ENCODE peak calls at places on chromosomes 6 and 20, in five cellular contexts. K, N, Z, S and R are unnamed samples.

GRCh38 chr6:40791004-40791403 is 203.8 kb upstream of the LRFN2 start:
- DNase-seq in Z (no peak), S (no peak), K (no peak), N (no peak), R (no peak)

GRCh38 chr20:25285856-25286798 is 38.2 kb downstream of the PYGB start:
- DNase-seq in N (no peak), S (peak), Z (no peak), K (no peak), R (peak)

GRCh38 chr6:25446815-25447569 is 167.8 kb downstream of the CARMIL1 start:
- DNase-seq in K (no peak), S (no peak), Z (no peak), N (no peak), R (no peak)

GRCh38 chr20:26207237-26207966 is 510.7 kb upstream of the ZNF337 start:
- DNase-seq in Z (no peak), N (no peak), K (no peak), S (no peak), R (no peak)

GRCh38 chr6:160256445-160256844 is 2.2 kb downstream of the SLC22A2 start:
- DNase-seq in Z (no peak), N (no peak), K (no peak), S (no peak), R (no peak)

GRCh38 chr6:119289651-119290050 is 59.9 kb downstream of the MAN1A1 start:
- DNase-seq in Z (no peak), N (no peak), S (no peak), K (no peak), R (no peak)

GRCh38 chr20:59574308-59574707 is 30.0 kb upstream of the PHACTR3 start:
- DNase-seq in K (no peak), Z (no peak), S (no peak), N (no peak), R (no peak)

GRCh38 chr6:47195251-47195650 is 114.5 kb downstream of the TNFRSF21 start:
- DNase-seq in K (no peak), Z (no peak), S (no peak), N (no peak), R (peak)

GRCh38 chr6:169957351-169957963 is 206.0 kb downstream of the ERMARD start:
- DNase-seq in Z (no peak), S (peak), N (no peak), K (no peak), R (no peak)

GRCh38 chr6:11432713-11433450 is 104.7 kb upstream of the TMEM170B start:
- DNase-seq in S (no peak), K (no peak), Z (no peak), N (no peak), R (no peak)

GRCh38 chr20:41173791-41174341 is 36.5 kb downstream of the PLCG1 start:
- DNase-seq in Z (no peak), S (no peak), K (no peak), N (no peak), R (no peak)

GRCh38 chr6:118542184-118542952 is 5.7 kb upstream of the PLN start:
- DNase-seq in K (no peak), N (no peak), Z (no peak), S (no peak), R (no peak)

GRCh38 chr6:109794201-109794926 is 103.3 kb downstream of the FIG4 start:
- DNase-seq in Z (no peak), S (no peak), K (no peak), N (no peak), R (no peak)

GRCh38 chr20:16312998-16313397 is 260.2 kb downstream of the KIF16B start:
- DNase-seq in Z (no peak), K (no peak), N (no peak), S (no peak), R (no peak)

GRCh38 chr6:143402721-143403336 is 47.7 kb downstream of the ADAT2 start:
- DNase-seq in S (no peak), K (no peak), N (no peak), Z (no peak), R (no peak)

GRCh38 chr20:34927736-34928135 is 27.9 kb downstream of the GSS start:
- DNase-seq in Z (no peak), S (no peak), N (no peak), K (no peak), R (no peak)

GRCh38 chr20:62400021-62400420 is 7.1 kb downstream of the CABLES2 start:
- DNase-seq in K (no peak), S (no peak), N (no peak), Z (no peak), R (no peak)

GRCh38 chr6:75855047-75855446 is 106.0 kb downstream of the MYO6 start:
- DNase-seq in S (no peak), N (no peak), K (peak), Z (peak), R (no peak)

GRCh38 chr6:55868910-55869479 is 6.4 kb downstream of the BMP5 start:
- DNase-seq in N (no peak), Z (peak), S (no peak), K (no peak), R (no peak)

GRCh38 chr6:40523505-40524172 is 63.5 kb downstream of the LRFN2 start:
- DNase-seq in Z (no peak), K (no peak), N (no peak), S (no peak), R (no peak)

GRCh38 chr6:92124126-92124525 is 1295.2 kb downstream of the EPHA7 start:
- DNase-seq in Z (no peak), K (no peak), N (no peak), S (no peak), R (no peak)

GRCh38 chr6:45494734-45495133 is 117.0 kb upstream of the SUPT3H start:
- DNase-seq in Z (no peak), K (no peak), S (no peak), N (no peak), R (no peak)

GRCh38 chr6:37802810-37803209 is 16.7 kb upstream of the ZFAND3 start:
- DNase-seq in S (no peak), N (no peak), Z (no peak), K (no peak), R (no peak)

GRCh38 chr6:1316482-1317220 is 4.8 kb downstream of the FOXQ1 start:
- DNase-seq in S (no peak), K (no peak), Z (peak), N (no peak), R (no peak)

GRCh38 chr20:64158346-64159285 is 5.6 kb upstream of the MYT1 start:
- DNase-seq in S (no peak), Z (peak), K (no peak), N (no peak), R (peak)

GRCh38 chr6:29510202-29510601 is 22.4 kb upstream of the MAS1L start:
- DNase-seq in N (no peak), S (no peak), Z (no peak), K (peak), R (no peak)

GRCh38 chr20:1881240-1881835 is 13.9 kb upstream of the SIRPA start:
- DNase-seq in S (no peak), K (no peak), N (no peak), Z (no peak), R (no peak)